ENCODE peak calls at places on chromosomes 7 and 10, in nine cellular contexts. C is HFF-Myc, W is WERI-Rb-1, D is fibroblast of lung, R is IMR-90, A is A549, Q is Peyer's patch, O is cardiac muscle cell, H is GM23248. V is an unnamed sample.

GRCh38 chr7:151518781-151519044 is 982 bp downstream of the RHEB start:
- DNase-seq in C (no peak), A (no peak), Q (no peak), W (no peak), D (no peak), O (peak; percentile 21), H (no peak), R (no peak), V (no peak)

GRCh38 chr7:140605337-140605736 is 35.3 kb downstream of the DENND2A start:
- DNase-seq in D (no peak), R (peak; percentile 96), W (no peak), O (no peak), H (peak; percentile 94), A (no peak), C (no peak), Q (no peak), V (peak; percentile 61)

GRCh38 chr10:122204691-122205489 is 66.2 kb upstream of the BTBD16 start:
- DNase-seq in W (no peak), R (no peak), H (no peak), D (peak; percentile 8), Q (no peak), A (no peak), O (no peak), C (no peak), V (no peak)

GRCh38 chr7:110943686-110944350 is 147.1 kb upstream of the LRRN3 start:
- DNase-seq in H (peak; percentile 40), Q (no peak), C (peak; percentile 47), A (no peak), W (no peak), D (peak; percentile 78), O (no peak), R (peak; percentile 76), V (no peak)

GRCh38 chr7:87510430-87510875 is 35.0 kb upstream of the ABCB4 start:
- DNase-seq in A (no peak), R (no peak), W (peak; percentile 12), C (no peak), H (peak; percentile 14), D (no peak), O (no peak), Q (no peak), V (no peak)

GRCh38 chr7:106767073-106767472 is 98.0 kb upstream of the PIK3CG start:
- DNase-seq in O (peak; percentile 62), A (no peak), D (peak; percentile 28), Q (no peak), W (no peak), C (no peak), R (peak; percentile 51), H (no peak), V (no peak)

GRCh38 chr10:133124357-133125211 is 35.4 kb upstream of the KNDC1 start:
- DNase-seq in O (peak; percentile 38), R (no peak), A (peak; percentile 81), D (no peak), C (no peak), Q (no peak), W (peak; percentile 41), H (no peak), V (peak; percentile 96)

GRCh38 chr7:149292101-149292823 is 30.3 kb downstream of the ZNF783 start:
- DNase-seq in A (no peak), D (no peak), W (no peak), O (peak; percentile 7), H (no peak), R (no peak), Q (no peak), C (no peak), V (peak; percentile 87)

GRCh38 chr10:29532256-29532878 is 102.4 kb downstream of the SVIL start:
- DNase-seq in Q (no peak), A (no peak), W (no peak), O (no peak), D (no peak), R (no peak), H (no peak), C (no peak), V (no peak)

GRCh38 chr7:36135700-36136099 is 17.4 kb upstream of the EEPD1 start:
- DNase-seq in D (no peak), C (no peak), H (no peak), O (no peak), R (no peak), A (no peak), Q (no peak), W (no peak), V (no peak)

GRCh38 chr7:147485660-147486210 is 1104.8 kb upstream of the C7orf33 start:
- DNase-seq in W (peak; percentile 59), O (no peak), R (no peak), C (no peak), D (no peak), A (no peak), H (no peak), Q (no peak), V (no peak)

GRCh38 chr7:147478751-147479150 is 1111.8 kb upstream of the C7orf33 start:
- DNase-seq in R (no peak), O (no peak), H (no peak), C (no peak), Q (no peak), D (no peak), W (no peak), A (no peak), V (no peak)

DNA sequence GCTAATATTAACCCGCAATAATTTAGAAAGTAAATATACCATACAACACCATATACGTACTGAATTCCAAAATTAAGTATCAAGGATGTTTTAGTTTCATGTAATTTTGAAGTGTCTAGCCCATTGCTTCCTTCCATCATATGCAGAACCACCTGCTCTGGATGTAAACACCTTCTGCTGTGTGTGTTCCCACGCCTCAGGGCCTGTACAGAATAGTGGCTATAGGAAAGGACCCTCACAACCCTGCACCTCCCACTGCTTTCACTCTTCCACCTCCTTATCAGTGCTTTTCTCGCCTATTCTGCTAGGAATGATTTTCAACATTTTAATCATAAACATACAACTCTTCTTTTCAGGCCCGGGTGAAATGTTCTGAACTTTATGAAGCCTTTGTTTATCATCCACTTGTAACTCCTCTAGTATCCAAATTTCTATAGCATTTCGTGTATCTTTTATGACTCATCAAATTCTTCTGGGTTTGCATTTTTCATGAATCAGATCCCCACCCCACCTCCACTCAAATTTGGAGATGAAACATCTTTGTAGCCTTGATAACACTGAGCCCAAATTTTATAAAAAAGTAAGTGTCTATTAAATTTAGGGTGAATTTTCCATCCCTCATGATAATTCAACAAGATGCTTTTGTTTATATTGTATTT is 1106.8 kb upstream of the C7orf33 start:
- DNase-seq in O (no peak), A (no peak), W (no peak), H (peak; percentile 5), C (no peak), R (peak; percentile 50), Q (no peak), D (peak; percentile 3), V (no peak)
- H3K4me3 ChIP-seq in O (no peak overlapping the region), A (no peak overlapping the region), W (no peak overlapping the region), H (no peak overlapping the region), C (no peak overlapping the region), R (no peak overlapping the region), Q (no peak overlapping the region), D (no peak overlapping the region), V (no peak overlapping the region)

DNA sequence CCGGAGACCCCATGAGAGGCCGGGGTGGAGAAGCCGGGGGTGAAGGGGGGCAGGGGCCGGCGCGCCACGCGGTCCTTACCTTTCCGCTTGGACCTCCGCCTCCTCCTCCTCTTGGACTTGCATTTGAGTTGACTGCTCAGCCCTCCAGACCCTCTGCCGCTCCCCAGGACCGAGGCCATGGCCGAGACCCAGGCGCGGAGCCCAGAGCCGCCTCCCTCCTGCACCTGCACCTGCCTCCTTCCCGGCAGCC is 428 bp downstream of the ADARB2 start:
- DNase-seq in O (no peak), D (no peak), H (no peak), W (no peak), C (no peak), Q (no peak), R (no peak), A (no peak), V (no peak)
- H3K4me3 ChIP-seq in O (peak overlapping the region; percentile 36), D (no peak overlapping the region), H (no peak overlapping the region), W (no peak overlapping the region), C (no peak overlapping the region), Q (no peak overlapping the region), R (no peak overlapping the region), A (no peak overlapping the region), V (peak overlapping the region; percentile 46)

GRCh38 chr7:132318338-132319318 is 257.6 kb downstream of the PLXNA4 start:
- DNase-seq in D (peak; percentile 83), H (peak; percentile 83), A (peak; percentile 93), Q (peak; percentile 53), C (peak; percentile 54), R (peak; percentile 72), W (peak; percentile 85), O (peak; percentile 92), V (peak; percentile 91)
- H3K4me3 ChIP-seq in D (no peak overlapping the region), H (no peak overlapping the region), A (no peak overlapping the region), Q (no peak overlapping the region), C (no peak overlapping the region), R (no peak overlapping the region), W (no peak overlapping the region), O (no peak overlapping the region), V (no peak overlapping the region)

GRCh38 chr7:124652237-124652636 is 113.4 kb downstream of the GPR37 start:
- DNase-seq in H (no peak), W (no peak), A (no peak), C (no peak), D (peak; percentile 42), R (peak; percentile 83), Q (no peak), O (no peak), V (no peak)

GRCh38 chr7:124645704-124646103 is 119.9 kb downstream of the GPR37 start:
- DNase-seq in H (no peak), W (no peak), Q (no peak), R (no peak), C (no peak), D (no peak), O (no peak), A (no peak), V (no peak)

GRCh38 chr7:124651136-124651535 is 114.5 kb downstream of the GPR37 start:
- DNase-seq in C (no peak), H (no peak), D (no peak), O (no peak), Q (no peak), A (no peak), R (no peak), W (no peak), V (no peak)

DNA sequence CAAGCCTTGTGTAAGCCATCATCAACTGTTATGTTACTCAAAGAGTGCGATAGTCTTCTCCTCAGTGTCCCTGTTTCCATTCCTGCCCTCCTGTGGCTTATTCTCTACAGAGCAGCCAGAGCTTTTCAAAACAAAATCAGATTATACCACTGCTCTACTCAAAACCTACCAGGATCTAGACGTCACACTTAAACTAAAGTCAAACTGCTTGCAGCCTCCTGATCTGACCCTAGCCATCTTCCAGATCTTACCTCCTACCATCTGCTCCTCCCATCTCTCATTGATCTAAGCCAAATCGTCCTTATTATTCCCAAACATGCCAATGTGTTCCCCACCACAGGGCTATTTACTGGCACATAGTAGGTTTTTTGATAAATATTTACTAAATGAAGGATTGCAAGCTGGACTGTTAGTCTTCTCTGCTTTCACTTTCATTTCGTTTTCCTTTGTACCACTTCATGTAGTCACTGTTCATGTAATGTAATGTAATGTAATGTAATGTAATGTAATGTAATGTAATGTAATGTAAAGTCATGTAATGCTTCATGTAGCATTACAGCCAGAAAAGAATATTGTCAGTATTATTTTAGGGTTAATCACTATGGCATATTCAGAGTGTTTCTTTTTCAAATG is 116.1 kb downstream of the GPR37 start:
- DNase-seq in O (no peak), W (no peak), R (no peak), C (no peak), H (no peak), Q (no peak), A (no peak), D (peak; percentile 41), V (no peak)
- H3K4me3 ChIP-seq in O (no peak overlapping the region), W (no peak overlapping the region), R (peak overlapping the region; percentile 20), C (no peak overlapping the region), H (no peak overlapping the region), Q (no peak overlapping the region), A (peak overlapping the region; percentile 18), D (no peak overlapping the region), V (no peak overlapping the region)

V was measured in H7.